ENCODE peak calls at places on chromosomes 5 and 9, in seven cellular contexts. P is stimulated activated CD4-positive, alpha-beta T cell treated with anti-CD3 and anti-CD28 coated beads, Interleukin-2, amount 100 ng/mL, for 24 hours; B is PC-9; D is NCI-H1105; Y is neuronal stem cell; T is progenitor cell of endocrine pancreas; X is NCI-H748 treated with DMSO at 0.1 percent for 48 hours. Q is an unnamed sample.
A peak's percentile ranks its signal among the peaks of the same experiment; 100 is the strongest.

GRCh38 chr5:142296914-142297417 is 27.9 kb downstream of the SPRY4 start:
- DNase-seq in P (no peak), X (no peak), B (no peak), Y (no peak), D (no peak), T (no peak), Q (no peak)

GRCh38 chr9:136118061-136118366 is 661 bp downstream of the TMEM250 start:
- DNase-seq in Y (no peak), T (no peak), D (no peak), B (no peak), X (no peak), P (no peak), Q (no peak)

GRCh38 chr5:150180241-150181027 is 9.4 kb upstream of the SLC6A7 start:
- DNase-seq in P (no peak), T (no peak), B (no peak), Y (no peak), X (no peak), D (no peak), Q (no peak)

GRCh38 chr5:59522201-59522831 is 371.2 kb downstream of the PDE4D start:
- DNase-seq in Y (no peak), P (no peak), D (no peak), T (no peak), X (no peak), B (peak; percentile 72), Q (no peak)

GRCh38 chr5:52822437-52822836 is 34.7 kb downstream of the ITGA1 start:
- DNase-seq in X (no peak), Y (no peak), B (no peak), P (no peak), D (no peak), T (no peak), Q (no peak)

GRCh38 chr5:68382640-68383039 is 167.1 kb downstream of the PIK3R1 start:
- DNase-seq in X (no peak), B (no peak), T (no peak), P (no peak), Y (no peak), D (no peak), Q (no peak)

GRCh38 chr5:178231736-178232123 is 872 bp downstream of the PHYKPL start:
- DNase-seq in X (no peak), Y (peak; percentile 11), P (no peak), B (no peak), D (no peak), T (no peak), Q (no peak)

GRCh38 chr9:98218562-98219363 is 26.3 kb upstream of the CORO2A start:
- DNase-seq in X (no peak), B (peak; percentile 93), Y (no peak), P (no peak), D (no peak), T (no peak), Q (peak; percentile 59)

GRCh38 chr5:83022334-83022733 is 54.9 kb downstream of the TMEM167A start:
- DNase-seq in Y (no peak), P (no peak), T (no peak), D (no peak), B (no peak), X (no peak), Q (no peak)

GRCh38 chr5:137395011-137395755 is 103.9 kb downstream of the SPOCK1 start:
- DNase-seq in D (no peak), P (no peak), B (peak; percentile 79), X (no peak), T (no peak), Y (no peak), Q (no peak)

GRCh38 chr5:61496406-61497307 is 164.6 kb downstream of the ZSWIM6 start:
- DNase-seq in D (no peak), Y (peak; percentile 64), X (peak; percentile 7), P (no peak), T (no peak), B (no peak), Q (no peak)

GRCh38 chr9:4197548-4197947 is 102.3 kb downstream of the GLIS3 start:
- DNase-seq in Y (no peak), T (no peak), P (no peak), X (no peak), B (no peak), D (no peak), Q (peak; percentile 16)

GRCh38 chr5:93349613-93350012 is 231.4 kb downstream of the NR2F1-AS1 start:
- DNase-seq in P (no peak), D (no peak), Y (no peak), X (no peak), T (no peak), B (peak; percentile 53), Q (no peak)

GRCh38 chr5:74201334-74202081 is 439.0 kb downstream of the ENC1 start:
- DNase-seq in Y (no peak), B (peak; percentile 81), P (no peak), X (peak; percentile 85), T (no peak), D (no peak), Q (no peak)

GRCh38 chr9:129436751-129437625 is 183.9 kb downstream of the C9orf50 start:
- DNase-seq in B (no peak), Y (no peak), P (peak; percentile 36), T (no peak), X (no peak), D (peak; percentile 35), Q (peak; percentile 32)

GRCh38 chr9:135516132-135516860 is 4.9 kb upstream of the LCN1 start:
- DNase-seq in T (no peak), D (no peak), B (no peak), Y (no peak), X (no peak), P (no peak), Q (no peak)

GRCh38 chr5:173624276-173624675 is 7.8 kb upstream of the BOD1 start:
- DNase-seq in B (no peak), X (no peak), Y (no peak), D (no peak), P (no peak), T (no peak), Q (no peak)

GRCh38 chr5:79935992-79936643 is 54.9 kb downstream of the MTX3 start:
- DNase-seq in D (no peak), P (no peak), X (no peak), B (no peak), T (no peak), Y (no peak), Q (no peak)

GRCh38 chr9:37951671-37952579 is 48.0 kb upstream of the SLC25A51 start:
- DNase-seq in B (no peak), P (no peak), X (no peak), D (no peak), Y (no peak), T (no peak), Q (no peak)

GRCh38 chr5:74107899-74108298 is 481.9 kb downstream of the ARHGEF28 start:
- DNase-seq in B (no peak), D (no peak), Y (no peak), P (no peak), X (no peak), T (no peak), Q (no peak)

GRCh38 chr9:114196924-114197570 is 41.7 kb downstream of the COL27A1 start:
- DNase-seq in P (no peak), B (no peak), D (no peak), Y (no peak), X (no peak), T (no peak), Q (no peak)

GRCh38 chr9:87725356-87725899 is 491 bp upstream of the CTSL start:
- DNase-seq in D (no peak), B (no peak), T (no peak), X (no peak), Y (no peak), P (no peak), Q (peak; percentile 31)

GRCh38 chr5:2012885-2013284 is 130.2 kb upstream of the IRX4 start:
- DNase-seq in D (no peak), P (no peak), B (no peak), X (no peak), Y (no peak), T (no peak), Q (no peak)

GRCh38 chr9:136901516-136902258 is 15.4 kb downstream of the TRAF2 start:
- DNase-seq in B (peak; percentile 96), Y (no peak), P (peak; percentile 79), D (no peak), T (no peak), X (no peak), Q (no peak)

GRCh38 chr5:23013395-23013994 is 160.4 kb upstream of the CDH12 start:
- DNase-seq in Y (no peak), B (no peak), X (peak; percentile 24), P (no peak), T (no peak), D (no peak), Q (no peak)

GRCh38 chr9:35686222-35687203 is 3.2 kb downstream of the TPM2 start:
- DNase-seq in X (no peak), Y (no peak), D (no peak), P (no peak), T (no peak), B (no peak), Q (no peak)

GRCh38 chr5:91038180-91038808 is 344.8 kb downstream of the ARRDC3 start:
- DNase-seq in X (no peak), T (no peak), Y (no peak), B (no peak), P (no peak), D (peak; percentile 13), Q (no peak)

GRCh38 chr5:113172231-113172826 is 195.7 kb downstream of the DCP2 start:
- DNase-seq in Y (no peak), B (no peak), X (no peak), D (no peak), P (no peak), T (no peak), Q (no peak)

GRCh38 chr9:132069046-132069898 is 10.4 kb downstream of the MED27 start:
- DNase-seq in T (no peak), X (no peak), Y (no peak), P (no peak), D (no peak), B (no peak), Q (no peak)

GRCh38 chr9:34452568-34452967 is 5.8 kb downstream of the FAM219A start:
- DNase-seq in Y (no peak), D (no peak), X (no peak), B (no peak), P (no peak), T (no peak), Q (no peak)

GRCh38 chr9:130128782-130129424 is 43.3 kb upstream of the NCS1 start:
- DNase-seq in B (peak; percentile 83), D (no peak), X (no peak), P (peak; percentile 62), Y (no peak), T (no peak), Q (no peak)

GRCh38 chr9:86705474-86705873 is 241.8 kb downstream of the GAS1 start:
- DNase-seq in X (no peak), B (no peak), Y (no peak), D (no peak), P (no peak), T (no peak), Q (no peak)